ENCODE peak calls at places on chromosome 19, in seven cellular contexts. C is heart right ventricle, Q is WERI-Rb-1, E is H1, L is substantia nigra, J is tibial nerve, P is cardiac muscle cell. F is an unnamed sample.

GRCh38 chr19:50933640-50934039 is 19.2 kb downstream of the KLK5 start:
- DNase-seq in C (no peak), Q (no peak), E (no peak), L (no peak), J (no peak), P (peak; percentile 35), F (no peak)

GRCh38 chr19:4877753-4878490 is 10.5 kb upstream of the PLIN3 start:
- DNase-seq in C (no peak), Q (no peak), E (peak; percentile 60), L (peak; percentile 48), J (no peak), P (no peak), F (peak; percentile 80)

GRCh38 chr19:35316560-35316959 is 12.4 kb upstream of the CD22 start:
- DNase-seq in C (no peak), Q (no peak), E (no peak), L (no peak), J (no peak), P (no peak), F (no peak)

GRCh38 chr19:49390131-49390977 is 2.3 kb downstream of the KASH5 start:
- DNase-seq in C (no peak), Q (no peak), E (no peak), L (peak; percentile 57), J (no peak), P (no peak), F (no peak)

GRCh38 chr19:43820098-43820860 is 6.8 kb upstream of the ZNF283 start:
- DNase-seq in C (peak; percentile 52), Q (peak; percentile 68), E (no peak), L (peak; percentile 34), J (no peak), P (peak; percentile 74), F (peak; percentile 64)

GRCh38 chr19:48745208-48745995 is 1.3 kb downstream of the IZUMO1 start:
- DNase-seq in C (peak; percentile 68), Q (peak; percentile 53), E (peak; percentile 72), L (peak; percentile 78), J (peak; percentile 66), P (peak; percentile 76), F (peak; percentile 31)

GRCh38 chr19:36152061-36152885 is at the start of gene COX7A1:
- DNase-seq in C (peak; percentile 87), Q (no peak), E (no peak), L (peak; percentile 66), J (peak; percentile 57), P (peak; percentile 74), F (no peak)

GRCh38 chr19:30360378-30361106 is 11.6 kb upstream of the ZNF536 start:
- DNase-seq in C (no peak), Q (no peak), E (no peak), L (no peak), J (no peak), P (no peak), F (no peak)

GRCh38 chr19:33071887-33072286 is 7.2 kb upstream of the RHPN2 start:
- DNase-seq in C (no peak), Q (no peak), E (no peak), L (no peak), J (no peak), P (no peak), F (no peak)

GRCh38 chr19:35585844-35586243 is at the start of gene PMIS2:
- DNase-seq in C (no peak), Q (peak; percentile 21), E (no peak), L (peak; percentile 30), J (no peak), P (no peak), F (no peak)

GRCh38 chr19:54352546-54352945 is 12.2 kb downstream of the LAIR1 start:
- DNase-seq in C (no peak), Q (no peak), E (no peak), L (no peak), J (no peak), P (no peak), F (no peak)

GRCh38 chr19:56086671-56087430 is 34.2 kb downstream of the ZNF787 start:
- DNase-seq in C (no peak), Q (no peak), E (no peak), L (no peak), J (no peak), P (no peak), F (no peak)

GRCh38 chr19:31892060-31892459 is 453.4 kb upstream of the ZNF507 start:
- DNase-seq in C (no peak), Q (no peak), E (no peak), L (no peak), J (no peak), P (no peak), F (no peak)

GRCh38 chr19:2779121-2779740 is 3.8 kb downstream of the SGTA start:
- DNase-seq in C (no peak), Q (no peak), E (no peak), L (peak; percentile 46), J (no peak), P (no peak), F (peak; percentile 62)

GRCh38 chr19:41801682-41802317 is 5.4 kb downstream of the CEACAM3 start:
- DNase-seq in C (no peak), Q (no peak), E (no peak), L (no peak), J (peak; percentile 30), P (no peak), F (no peak)

GRCh38 chr19:1655992-1656608 is 3.7 kb upstream of the TCF3 start:
- DNase-seq in C (no peak), Q (no peak), E (no peak), L (no peak), J (no peak), P (no peak), F (no peak)
- H3K27ac ChIP-seq in C (no peak overlapping the region), Q (no peak overlapping the region), E (no peak overlapping the region), L (no peak overlapping the region), J (no peak overlapping the region), P (no peak overlapping the region), F (no peak overlapping the region)

DNA sequence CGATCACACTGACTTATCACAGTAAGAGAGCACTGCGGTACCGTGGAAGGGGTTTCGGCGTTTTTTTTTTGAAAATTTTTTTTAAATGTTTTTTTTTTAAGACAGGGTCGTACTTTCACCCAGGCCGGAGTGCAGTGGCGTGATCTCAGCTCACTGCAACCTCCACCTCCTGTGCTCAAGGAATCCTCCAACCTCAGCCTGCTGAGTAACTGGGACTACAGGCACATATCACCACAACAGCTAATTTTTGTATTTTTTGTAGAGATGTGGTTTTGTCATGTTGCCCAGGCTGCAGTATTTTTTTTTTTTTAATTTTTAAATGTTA is 19.0 kb downstream of the LTBP4 start:
- DNase-seq in C (no peak), Q (no peak), E (no peak), L (no peak), J (no peak), P (no peak), F (no peak)
- H3K27ac ChIP-seq in C (peak overlapping the region; percentile 59), Q (no peak overlapping the region), E (no peak overlapping the region), L (no peak overlapping the region), J (no peak overlapping the region), P (no peak overlapping the region), F (no peak overlapping the region)

GRCh38 chr19:40585241-40585640 is 8.6 kb downstream of the SHKBP1 start:
- DNase-seq in C (no peak), Q (no peak), E (no peak), L (no peak), J (no peak), P (no peak), F (no peak)

GRCh38 chr19:40584007-40584406 is 7.3 kb downstream of the SHKBP1 start:
- DNase-seq in C (no peak), Q (no peak), E (no peak), L (no peak), J (no peak), P (no peak), F (no peak)

GRCh38 chr19:40588110-40588854 is 11.6 kb downstream of the SHKBP1 start:
- DNase-seq in C (no peak), Q (no peak), E (no peak), L (no peak), J (no peak), P (peak; percentile 37), F (no peak)

GRCh38 chr19:40586611-40587010 is 9.9 kb downstream of the SHKBP1 start:
- DNase-seq in C (no peak), Q (no peak), E (no peak), L (no peak), J (no peak), P (no peak), F (no peak)

GRCh38 chr19:40585677-40586422 is 9.2 kb downstream of the SHKBP1 start:
- DNase-seq in C (no peak), Q (no peak), E (no peak), L (no peak), J (no peak), P (peak; percentile 73), F (no peak)
- H3K27ac ChIP-seq in C (no peak overlapping the region), Q (no peak overlapping the region), E (no peak overlapping the region), L (no peak overlapping the region), J (no peak overlapping the region), P (no peak overlapping the region), F (no peak overlapping the region)

DNA sequence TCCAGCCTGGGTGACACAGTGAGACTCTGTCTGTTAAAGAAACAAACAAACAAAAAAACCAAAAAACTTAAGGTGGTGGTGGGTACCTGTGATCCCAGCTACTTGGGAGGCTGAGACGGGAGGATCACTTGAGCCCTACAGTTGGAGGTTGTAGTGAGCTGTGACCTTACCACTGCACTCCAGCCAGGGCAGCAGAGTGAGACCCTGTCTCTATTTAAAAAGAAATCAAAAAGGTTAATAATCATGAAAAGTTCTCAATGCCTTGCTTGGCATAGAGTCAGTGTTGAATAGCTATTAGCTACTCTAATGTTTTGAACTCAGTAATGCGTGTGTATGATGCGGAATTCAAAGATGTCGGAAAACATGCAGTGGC is 35.0 kb downstream of the DNM2 start:
- DNase-seq in C (no peak), Q (no peak), E (no peak), L (no peak), J (no peak), P (no peak), F (no peak)
- H3K27ac ChIP-seq in C (peak overlapping the region; percentile 81), Q (no peak overlapping the region), E (no peak overlapping the region), L (peak overlapping the region; percentile 100), J (peak overlapping the region; percentile 74), P (no peak overlapping the region), F (peak overlapping the region; percentile 97)

GRCh38 chr19:14554382-14554812 is 17.5 kb downstream of the NDUFB7 start:
- DNase-seq in C (no peak), Q (no peak), E (peak; percentile 46), L (peak; percentile 65), J (no peak), P (no peak), F (no peak)
- H3K27ac ChIP-seq in C (no peak overlapping the region), Q (no peak overlapping the region), E (peak overlapping the region; percentile 52), L (peak overlapping the region; percentile 77), J (no peak overlapping the region), P (no peak overlapping the region), F (no peak overlapping the region)

GRCh38 chr19:15118248-15118647 is 11.0 kb downstream of the SYDE1 start:
- DNase-seq in C (no peak), Q (no peak), E (no peak), L (no peak), J (no peak), P (no peak), F (no peak)
- H3K27ac ChIP-seq in C (no peak overlapping the region), Q (no peak overlapping the region), E (no peak overlapping the region), L (no peak overlapping the region), J (no peak overlapping the region), P (no peak overlapping the region), F (no peak overlapping the region)